ENCODE peak calls at places on chromosome X, in ten cellular contexts. One of them, this sample, is unnamed.
A peak's percentile ranks its signal among the peaks of the same experiment; 100 is the strongest.

GRCh38 chrX:141341341-141341740 is 99.0 kb upstream of the SPANXC start:
- DNase-seq in heart left ventricle: no peak
- DNase-seq in coronary artery: no peak
- DNase-seq in mesendoderm: no peak
- DNase-seq in tibial artery: no peak
- DNase-seq in ovary: no peak
- DNase-seq in neuronal stem cell: no peak
- DNase-seq in mammary epithelial cell: peak; percentile 39
- DNase-seq in thoracic aorta: no peak
- DNase-seq in uterus: no peak
- DNase-seq in this sample: no peak

GRCh38 chrX:69503228-69503834 is 795 bp upstream of the NALF2 start:
- DNase-seq in ovary: no peak
- DNase-seq in mesendoderm: no peak
- DNase-seq in thoracic aorta: no peak
- DNase-seq in neuronal stem cell: no peak
- DNase-seq in coronary artery: no peak
- DNase-seq in mammary epithelial cell: no peak
- DNase-seq in uterus: no peak
- DNase-seq in tibial artery: no peak
- DNase-seq in heart left ventricle: no peak
- DNase-seq in this sample: no peak

GRCh38 chrX:102765794-102766193 is 45.3 kb downstream of the GPRASP3 start:
- DNase-seq in mesendoderm: no peak
- DNase-seq in mammary epithelial cell: peak; percentile 35
- DNase-seq in thoracic aorta: no peak
- DNase-seq in heart left ventricle: no peak
- DNase-seq in coronary artery: no peak
- DNase-seq in neuronal stem cell: no peak
- DNase-seq in ovary: no peak
- DNase-seq in tibial artery: peak; percentile 64
- DNase-seq in uterus: peak; percentile 69
- DNase-seq in this sample: no peak

GRCh38 chrX:93594780-93595179 is 78.6 kb downstream of the NAP1L3 start:
- DNase-seq in uterus: no peak
- DNase-seq in neuronal stem cell: no peak
- DNase-seq in ovary: no peak
- DNase-seq in coronary artery: no peak
- DNase-seq in thoracic aorta: no peak
- DNase-seq in mammary epithelial cell: no peak
- DNase-seq in heart left ventricle: no peak
- DNase-seq in mesendoderm: no peak
- DNase-seq in tibial artery: no peak
- DNase-seq in this sample: no peak

GRCh38 chrX:21721175-21721574 is 36.7 kb downstream of the SMPX start:
- DNase-seq in mesendoderm: no peak
- DNase-seq in tibial artery: no peak
- DNase-seq in heart left ventricle: no peak
- DNase-seq in thoracic aorta: no peak
- DNase-seq in neuronal stem cell: no peak
- DNase-seq in ovary: no peak
- DNase-seq in coronary artery: no peak
- DNase-seq in mammary epithelial cell: no peak
- DNase-seq in uterus: no peak
- DNase-seq in this sample: no peak

GRCh38 chrX:148806145-148806868 is 305.9 kb downstream of the AFF2 start:
- DNase-seq in neuronal stem cell: no peak
- DNase-seq in uterus: no peak
- DNase-seq in tibial artery: no peak
- DNase-seq in thoracic aorta: no peak
- DNase-seq in heart left ventricle: no peak
- DNase-seq in mesendoderm: no peak
- DNase-seq in mammary epithelial cell: no peak
- DNase-seq in ovary: no peak
- DNase-seq in coronary artery: no peak
- DNase-seq in this sample: no peak

GRCh38 chrX:74492720-74493201 is 71.5 kb downstream of the SLC16A2 start:
- DNase-seq in heart left ventricle: no peak
- DNase-seq in mesendoderm: peak; percentile 69
- DNase-seq in coronary artery: no peak
- DNase-seq in neuronal stem cell: peak; percentile 29
- DNase-seq in ovary: no peak
- DNase-seq in mammary epithelial cell: no peak
- DNase-seq in tibial artery: no peak
- DNase-seq in uterus: no peak
- DNase-seq in thoracic aorta: no peak
- DNase-seq in this sample: no peak

GRCh38 chrX:2696698-2697215 is 5.7 kb downstream of the CD99 start:
- DNase-seq in tibial artery: no peak
- DNase-seq in mesendoderm: no peak
- DNase-seq in thoracic aorta: no peak
- DNase-seq in mammary epithelial cell: peak; percentile 87
- DNase-seq in uterus: no peak
- DNase-seq in ovary: no peak
- DNase-seq in heart left ventricle: no peak
- DNase-seq in coronary artery: no peak
- DNase-seq in neuronal stem cell: no peak
- DNase-seq in this sample: peak; percentile 39

GRCh38 chrX:36898301-36898700 is 109.9 kb upstream of the FAM47C start:
- DNase-seq in heart left ventricle: no peak
- DNase-seq in mesendoderm: peak; percentile 11
- DNase-seq in coronary artery: no peak
- DNase-seq in neuronal stem cell: no peak
- DNase-seq in thoracic aorta: no peak
- DNase-seq in tibial artery: no peak
- DNase-seq in uterus: no peak
- DNase-seq in ovary: no peak
- DNase-seq in mammary epithelial cell: peak; percentile 2
- DNase-seq in this sample: no peak

GRCh38 chrX:2495595-2495994 is 5.2 kb downstream of the DHRSX start:
- DNase-seq in tibial artery: peak; percentile 40
- DNase-seq in ovary: no peak
- DNase-seq in coronary artery: peak; percentile 60
- DNase-seq in heart left ventricle: no peak
- DNase-seq in neuronal stem cell: no peak
- DNase-seq in uterus: no peak
- DNase-seq in thoracic aorta: no peak
- DNase-seq in mammary epithelial cell: no peak
- DNase-seq in mesendoderm: no peak
- DNase-seq in this sample: no peak

GRCh38 chrX:120790118-120790517 is 85.5 kb downstream of the CT47B1 start:
- DNase-seq in thoracic aorta: no peak
- DNase-seq in heart left ventricle: peak; percentile 39
- DNase-seq in uterus: peak; percentile 51
- DNase-seq in neuronal stem cell: peak; percentile 50
- DNase-seq in mammary epithelial cell: peak; percentile 55
- DNase-seq in ovary: no peak
- DNase-seq in coronary artery: no peak
- DNase-seq in mesendoderm: peak; percentile 63
- DNase-seq in tibial artery: no peak
- DNase-seq in this sample: no peak

GRCh38 chrX:130155564-130155963 is 10.1 kb downstream of the AIFM1 start:
- DNase-seq in mammary epithelial cell: no peak
- DNase-seq in thoracic aorta: no peak
- DNase-seq in mesendoderm: no peak
- DNase-seq in heart left ventricle: no peak
- DNase-seq in tibial artery: no peak
- DNase-seq in neuronal stem cell: no peak
- DNase-seq in uterus: no peak
- DNase-seq in coronary artery: no peak
- DNase-seq in ovary: no peak
- DNase-seq in this sample: no peak

GRCh38 chrX:113157496-113157895 is 316.9 kb upstream of the AMOT start:
- DNase-seq in uterus: no peak
- DNase-seq in mesendoderm: peak; percentile 2
- DNase-seq in mammary epithelial cell: no peak
- DNase-seq in tibial artery: no peak
- DNase-seq in ovary: no peak
- DNase-seq in thoracic aorta: no peak
- DNase-seq in heart left ventricle: no peak
- DNase-seq in coronary artery: no peak
- DNase-seq in neuronal stem cell: no peak
- DNase-seq in this sample: no peak

GRCh38 chrX:25650216-25650615 is 487.9 kb upstream of the MAGEB18 start:
- DNase-seq in coronary artery: no peak
- DNase-seq in tibial artery: no peak
- DNase-seq in mammary epithelial cell: peak; percentile 0
- DNase-seq in neuronal stem cell: no peak
- DNase-seq in uterus: no peak
- DNase-seq in heart left ventricle: no peak
- DNase-seq in mesendoderm: no peak
- DNase-seq in thoracic aorta: no peak
- DNase-seq in ovary: no peak
- DNase-seq in this sample: no peak

GRCh38 chrX:96432647-96433046 is 252.0 kb upstream of the DIAPH2 start:
- DNase-seq in heart left ventricle: no peak
- DNase-seq in mesendoderm: no peak
- DNase-seq in ovary: no peak
- DNase-seq in mammary epithelial cell: no peak
- DNase-seq in tibial artery: no peak
- DNase-seq in uterus: no peak
- DNase-seq in neuronal stem cell: no peak
- DNase-seq in coronary artery: no peak
- DNase-seq in thoracic aorta: no peak
- DNase-seq in this sample: no peak

DNA sequence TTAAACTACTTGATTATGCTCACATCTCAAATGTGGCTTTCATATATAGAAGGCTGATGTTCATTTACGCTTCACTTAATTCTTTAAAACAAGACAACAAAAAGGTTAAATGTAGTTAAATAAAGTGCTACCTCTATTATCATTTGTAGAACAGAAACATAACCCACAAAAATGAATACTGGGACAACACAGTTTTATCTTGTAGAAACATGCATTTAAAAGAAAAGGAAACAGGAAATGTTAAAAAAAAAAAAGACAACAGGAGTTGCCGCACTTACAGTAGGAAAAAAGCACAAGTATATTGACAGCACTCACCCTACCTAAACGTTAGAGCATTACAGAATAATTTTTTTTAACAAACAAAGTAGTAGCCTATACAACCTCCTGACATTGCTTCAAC is 4.9 kb downstream of the THOC2 start:
- DNase-seq in heart left ventricle: no peak
- DNase-seq in tibial artery: no peak
- DNase-seq in neuronal stem cell: no peak
- DNase-seq in ovary: no peak
- DNase-seq in mammary epithelial cell: no peak
- DNase-seq in thoracic aorta: no peak
- DNase-seq in coronary artery: no peak
- DNase-seq in uterus: no peak
- DNase-seq in mesendoderm: no peak
- DNase-seq in this sample: no peak
- H3K27ac ChIP-seq in heart left ventricle: no peak overlapping the region
- H3K27ac ChIP-seq in tibial artery: no peak overlapping the region
- H3K27ac ChIP-seq in neuronal stem cell: no peak overlapping the region
- H3K27ac ChIP-seq in ovary: no peak overlapping the region
- H3K27ac ChIP-seq in mammary epithelial cell: no peak overlapping the region
- H3K27ac ChIP-seq in thoracic aorta: no peak overlapping the region
- H3K27ac ChIP-seq in coronary artery: no peak overlapping the region
- H3K27ac ChIP-seq in uterus: no peak overlapping the region
- H3K27ac ChIP-seq in mesendoderm: no peak overlapping the region
- H3K27ac ChIP-seq in this sample: no peak overlapping the region

GRCh38 chrX:332496-332860 is 13.9 kb upstream of the GTPBP6 start:
- DNase-seq in ovary: no peak
- DNase-seq in coronary artery: no peak
- DNase-seq in thoracic aorta: no peak
- DNase-seq in heart left ventricle: no peak
- DNase-seq in mesendoderm: no peak
- DNase-seq in neuronal stem cell: no peak
- DNase-seq in mammary epithelial cell: no peak
- DNase-seq in tibial artery: no peak
- DNase-seq in uterus: no peak
- DNase-seq in this sample: no peak

GRCh38 chrX:330726-331144 is 12.1 kb upstream of the GTPBP6 start:
- DNase-seq in thoracic aorta: no peak
- DNase-seq in mammary epithelial cell: no peak
- DNase-seq in ovary: no peak
- DNase-seq in heart left ventricle: no peak
- DNase-seq in mesendoderm: no peak
- DNase-seq in coronary artery: no peak
- DNase-seq in neuronal stem cell: no peak
- DNase-seq in uterus: no peak
- DNase-seq in tibial artery: peak; percentile 59
- DNase-seq in this sample: no peak

GRCh38 chrX:332916-333610 is 14.5 kb upstream of the GTPBP6 start:
- DNase-seq in coronary artery: no peak
- DNase-seq in ovary: no peak
- DNase-seq in mammary epithelial cell: no peak
- DNase-seq in uterus: no peak
- DNase-seq in heart left ventricle: no peak
- DNase-seq in thoracic aorta: no peak
- DNase-seq in neuronal stem cell: no peak
- DNase-seq in tibial artery: no peak
- DNase-seq in mesendoderm: no peak
- DNase-seq in this sample: no peak

GRCh38 chrX:331145-331771 is 12.7 kb upstream of the GTPBP6 start:
- DNase-seq in coronary artery: no peak
- DNase-seq in neuronal stem cell: no peak
- DNase-seq in mammary epithelial cell: no peak
- DNase-seq in uterus: no peak
- DNase-seq in ovary: peak; percentile 52
- DNase-seq in heart left ventricle: no peak
- DNase-seq in mesendoderm: no peak
- DNase-seq in tibial artery: peak; percentile 65
- DNase-seq in thoracic aorta: no peak
- DNase-seq in this sample: no peak

GRCh38 chrX:331772-332495 is 13.3 kb upstream of the GTPBP6 start:
- DNase-seq in coronary artery: no peak
- DNase-seq in neuronal stem cell: no peak
- DNase-seq in mammary epithelial cell: no peak
- DNase-seq in ovary: no peak
- DNase-seq in uterus: no peak
- DNase-seq in heart left ventricle: no peak
- DNase-seq in tibial artery: no peak
- DNase-seq in thoracic aorta: no peak
- DNase-seq in mesendoderm: no peak
- DNase-seq in this sample: no peak
- H3K4me3 ChIP-seq in coronary artery: peak overlapping the region; percentile 52
- H3K4me3 ChIP-seq in neuronal stem cell: no peak overlapping the region
- H3K4me3 ChIP-seq in mammary epithelial cell: no peak overlapping the region
- H3K4me3 ChIP-seq in ovary: no peak overlapping the region
- H3K4me3 ChIP-seq in uterus: no peak overlapping the region
- H3K4me3 ChIP-seq in heart left ventricle: no peak overlapping the region
- H3K4me3 ChIP-seq in tibial artery: no peak overlapping the region
- H3K4me3 ChIP-seq in thoracic aorta: peak overlapping the region; percentile 41
- H3K4me3 ChIP-seq in mesendoderm: no peak overlapping the region
- H3K4me3 ChIP-seq in this sample: no peak overlapping the region

GRCh38 chrX:19990519-19991349 is at the start of gene BCLAF3:
- DNase-seq in neuronal stem cell: peak; percentile 84
- DNase-seq in tibial artery: peak; percentile 92
- DNase-seq in mammary epithelial cell: peak; percentile 79
- DNase-seq in thoracic aorta: peak; percentile 51
- DNase-seq in uterus: peak; percentile 86
- DNase-seq in ovary: peak; percentile 94
- DNase-seq in heart left ventricle: peak; percentile 90
- DNase-seq in mesendoderm: peak; percentile 89
- DNase-seq in coronary artery: peak; percentile 90
- DNase-seq in this sample: peak; percentile 89
- H3K27ac ChIP-seq in neuronal stem cell: no peak within 1 kb of the TSS
- H3K27ac ChIP-seq in tibial artery: peak within 1 kb of the TSS; percentile 80
- H3K27ac ChIP-seq in mammary epithelial cell: peak within 1 kb of the TSS; percentile 16
- H3K27ac ChIP-seq in thoracic aorta: no peak within 1 kb of the TSS
- H3K27ac ChIP-seq in uterus: peak within 1 kb of the TSS; percentile 80
- H3K27ac ChIP-seq in ovary: peak within 1 kb of the TSS; percentile 54
- H3K27ac ChIP-seq in heart left ventricle: peak within 1 kb of the TSS; percentile 44
- H3K27ac ChIP-seq in mesendoderm: no peak within 1 kb of the TSS
- H3K27ac ChIP-seq in coronary artery: peak within 1 kb of the TSS; percentile 91
- H3K27ac ChIP-seq in this sample: peak within 1 kb of the TSS; percentile 47

GRCh38 chrX:44651347-44651746 is 108.7 kb upstream of the FUNDC1 start:
- DNase-seq in thoracic aorta: no peak
- DNase-seq in neuronal stem cell: no peak
- DNase-seq in tibial artery: no peak
- DNase-seq in mesendoderm: peak; percentile 58
- DNase-seq in mammary epithelial cell: no peak
- DNase-seq in uterus: no peak
- DNase-seq in coronary artery: no peak
- DNase-seq in ovary: no peak
- DNase-seq in heart left ventricle: no peak
- DNase-seq in this sample: no peak
- H3K4me3 ChIP-seq in thoracic aorta: no peak overlapping the region
- H3K4me3 ChIP-seq in neuronal stem cell: no peak overlapping the region
- H3K4me3 ChIP-seq in tibial artery: no peak overlapping the region
- H3K4me3 ChIP-seq in mesendoderm: no peak overlapping the region
- H3K4me3 ChIP-seq in mammary epithelial cell: no peak overlapping the region
- H3K4me3 ChIP-seq in uterus: no peak overlapping the region
- H3K4me3 ChIP-seq in coronary artery: no peak overlapping the region
- H3K4me3 ChIP-seq in ovary: no peak overlapping the region
- H3K4me3 ChIP-seq in heart left ventricle: no peak overlapping the region
- H3K4me3 ChIP-seq in this sample: no peak overlapping the region

This sample was measured in CD8-positive, alpha-beta memory T cell.